ENCODE peak calls at places on chromosomes 16 and 17, in six cellular contexts. X is K562, C is GM23338, I is GM12878, V is HepG2, R is SK-N-SH. Q is an unnamed sample. For H3K79me2, the result is how much of the 10 kb centered on the place peaks cover.

GRCh38 chr17:27578718-27579085 is 52.3 kb upstream of the LGALS9 start:
- DNase-seq in X (peak), C (no peak), I (peak), V (peak), R (no peak), Q (no peak)

GRCh38 chr16:3787924-3788661 is 70.8 kb upstream of the TRAP1 start:
- DNase-seq in X (no peak), C (no peak), I (peak), V (no peak), R (no peak), Q (no peak)

GRCh38 chr16:30990105-30990504 is 5.1 kb downstream of the HSD3B7 start:
- DNase-seq in X (no peak), C (no peak), I (no peak), V (no peak), R (no peak), Q (no peak)

GRCh38 chr17:13540546-13540945 is 61.2 kb downstream of the HS3ST3A1 start:
- DNase-seq in X (no peak), C (no peak), I (no peak), V (no peak), R (no peak), Q (no peak)

GRCh38 chr17:27356091-27356705 is 62.3 kb downstream of the WSB1 start:
- DNase-seq in X (peak), C (no peak), I (no peak), V (no peak), R (no peak), Q (no peak)

GRCh38 chr17:5545051-5545987 is 39.0 kb downstream of the NLRP1 start:
- DNase-seq in X (no peak), C (no peak), I (no peak), V (no peak), R (no peak), Q (no peak)

GRCh38 chr17:562174-562573 is 152.5 kb downstream of the VPS53 start:
- DNase-seq in X (no peak), C (no peak), I (no peak), V (no peak), R (no peak), Q (no peak)

GRCh38 chr16:8936421-8936820 is 27.3 kb downstream of the USP7 start:
- DNase-seq in X (peak), C (peak), I (no peak), V (peak), R (peak), Q (peak)

GRCh38 chr16:2702871-2703745 is 16.9 kb downstream of the PRSS27 start:
- DNase-seq in X (no peak), C (no peak), I (no peak), V (no peak), R (no peak), Q (no peak)

GRCh38 chr16:56898847-56899246 is 33.1 kb upstream of the HERPUD1 start:
- DNase-seq in X (no peak), C (no peak), I (peak), V (no peak), R (no peak), Q (no peak)

GRCh38 chr17:78387982-78388941 is 9.8 kb downstream of the PGS1 start:
- DNase-seq in X (no peak), C (no peak), I (no peak), V (no peak), R (no peak), Q (no peak)

GRCh38 chr16:4494746-4495490 is 18.7 kb downstream of the HMOX2 start:
- DNase-seq in X (no peak), C (no peak), I (no peak), V (no peak), R (no peak), Q (peak)

GRCh38 chr17:36608794-36609497 is 7.6 kb downstream of the MRM1 start:
- DNase-seq in X (peak), C (peak), I (no peak), V (no peak), R (no peak), Q (peak)

GRCh38 chr16:4053663-4054479 is 62.4 kb downstream of the ADCY9 start:
- DNase-seq in X (no peak), C (no peak), I (no peak), V (no peak), R (no peak), Q (peak)

GRCh38 chr17:79808763-79809529 is 12.1 kb upstream of the CBX8 start:
- DNase-seq in X (peak), C (peak), I (no peak), V (peak), R (no peak), Q (peak)

GRCh38 chr17:13510062-13510461 is 91.7 kb downstream of the HS3ST3A1 start:
- DNase-seq in X (peak), C (peak), I (no peak), V (no peak), R (peak), Q (no peak)

GRCh38 chr17:60640503-60640902 is 37.1 kb upstream of the BCAS3 start:
- DNase-seq in X (peak), C (peak), I (no peak), V (peak), R (no peak), Q (no peak)

GRCh38 chr17:28684963-28685362 is 23.0 kb downstream of the SUPT6H start:
- DNase-seq in X (peak), C (no peak), I (no peak), V (peak), R (peak), Q (no peak)

GRCh38 chr16:29664133-29664912 is 1.3 kb downstream of the SPN start:
- DNase-seq in X (peak), C (no peak), I (no peak), V (no peak), R (no peak), Q (no peak)

GRCh38 chr16:71426069-71426879 is 15.6 kb downstream of the TLE7 start:
- DNase-seq in X (peak), C (peak), I (peak), V (peak), R (peak), Q (peak)

GRCh38 chr17:75875940-75876189 is 2.5 kb downstream of the TRIM47 start:
- DNase-seq in X (no peak), C (no peak), I (no peak), V (no peak), R (peak), Q (no peak)

GRCh38 chr16:3478242-3478925 is 16.9 kb downstream of the C16orf90 start:
- DNase-seq in X (no peak), C (no peak), I (no peak), V (no peak), R (no peak), Q (no peak)

GRCh38 chr17:27433521-27433920 is 22.7 kb upstream of the KSR1 start:
- DNase-seq in X (no peak), C (no peak), I (no peak), V (no peak), R (no peak), Q (no peak)

GRCh38 chr17:927611-928461 is 51.7 kb downstream of the NXN start:
- DNase-seq in X (no peak), C (no peak), I (no peak), V (no peak), R (no peak), Q (peak)

GRCh38 chr17:50423553-50424159 is 2.4 kb upstream of the ACSF2 start:
- DNase-seq in X (peak), C (peak), I (no peak), V (peak), R (no peak), Q (peak)

GRCh38 chr17:63859257-63859656 is 14.2 kb downstream of the CSH2 start:
- DNase-seq in X (no peak), C (no peak), I (no peak), V (no peak), R (no peak), Q (no peak)
- H3K79me2 ChIP-seq in X (under half), C (under half), I (under half), V (under half), R (under half), Q (under half)

GRCh38 chr16:49600976-49601375 is 227.4 kb downstream of the C16orf78 start:
- DNase-seq in X (no peak), C (no peak), I (no peak), V (no peak), R (no peak), Q (no peak)

GRCh38 chr16:49598386-49599170 is 225.0 kb downstream of the C16orf78 start:
- DNase-seq in X (no peak), C (no peak), I (peak), V (no peak), R (no peak), Q (no peak)

GRCh38 chr16:49600541-49600940 is 226.9 kb downstream of the C16orf78 start:
- DNase-seq in X (no peak), C (no peak), I (no peak), V (no peak), R (peak), Q (no peak)

GRCh38 chr16:49597796-49598195 is 224.2 kb downstream of the C16orf78 start:
- DNase-seq in X (no peak), C (no peak), I (no peak), V (no peak), R (no peak), Q (no peak)

DNA sequence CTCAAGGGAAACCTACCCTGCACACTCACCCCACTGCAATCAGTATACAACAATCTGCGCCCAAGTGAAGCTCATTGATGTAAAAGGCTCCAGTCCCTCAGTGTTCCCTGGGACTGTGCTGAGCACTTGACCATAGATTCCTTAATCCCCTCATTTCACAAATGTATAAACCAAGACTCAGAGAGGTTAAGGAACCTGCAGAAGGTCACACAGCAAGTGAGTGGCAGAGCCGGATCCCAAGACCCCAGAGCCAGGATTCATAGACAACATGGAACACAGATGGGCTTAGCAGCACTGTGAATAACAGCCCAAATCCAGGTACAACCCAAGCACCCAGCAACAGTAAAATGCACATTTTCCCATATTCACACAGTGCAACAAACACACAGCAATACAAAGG is 225.7 kb downstream of the C16orf78 start:
- DNase-seq in X (no peak), C (no peak), I (no peak), V (no peak), R (no peak), Q (no peak)
- TF ChIP-seq REST in X (no peak), C (no peak), I (no peak), V (no peak), R (no peak), Q (no peak)

GRCh38 chr17:39212841-39213480 is 12.8 kb downstream of the STAC2 start:
- DNase-seq in X (no peak), C (no peak), I (no peak), V (no peak), R (no peak), Q (no peak)
- TF ChIP-seq POLR2AphosphoS5 in X (no peak), C (no peak), I (no peak), V (no peak), R (no peak), Q (no peak)

DNA sequence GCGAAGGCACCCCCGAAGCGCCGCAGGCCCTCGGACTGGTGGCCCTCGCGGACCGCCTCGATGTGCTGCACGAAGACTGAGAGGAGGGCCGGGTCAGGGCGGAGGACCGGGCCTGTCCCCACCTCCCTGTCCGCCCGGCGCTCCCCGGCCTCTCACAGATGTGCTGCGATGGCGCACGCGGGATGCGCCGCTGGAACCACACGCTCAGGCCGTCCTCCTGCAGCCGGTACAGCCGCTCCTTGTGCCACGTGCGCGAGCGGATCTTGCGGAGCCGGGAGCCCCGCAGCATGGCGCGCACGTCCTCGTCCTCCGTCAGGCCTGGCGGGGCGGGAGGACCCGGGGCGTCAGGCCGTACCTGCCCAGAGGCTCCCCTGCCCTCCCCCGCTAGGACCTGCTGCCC is 11.3 kb downstream of the PLCD3 start:
- DNase-seq in X (no peak), C (peak), I (no peak), V (no peak), R (no peak), Q (no peak)
- H3K79me2 ChIP-seq in X (under half), C (under half), I (under half), V (under half), R (under half), Q (under half)

GRCh38 chr16:87957296-87958069 is 6.2 kb downstream of the BANP start:
- DNase-seq in X (no peak), C (no peak), I (no peak), V (no peak), R (no peak), Q (no peak)
- TF ChIP-seq REST in X (no peak), C (no peak), I (no peak), V (no peak), R (no peak), Q (no peak)

DNA sequence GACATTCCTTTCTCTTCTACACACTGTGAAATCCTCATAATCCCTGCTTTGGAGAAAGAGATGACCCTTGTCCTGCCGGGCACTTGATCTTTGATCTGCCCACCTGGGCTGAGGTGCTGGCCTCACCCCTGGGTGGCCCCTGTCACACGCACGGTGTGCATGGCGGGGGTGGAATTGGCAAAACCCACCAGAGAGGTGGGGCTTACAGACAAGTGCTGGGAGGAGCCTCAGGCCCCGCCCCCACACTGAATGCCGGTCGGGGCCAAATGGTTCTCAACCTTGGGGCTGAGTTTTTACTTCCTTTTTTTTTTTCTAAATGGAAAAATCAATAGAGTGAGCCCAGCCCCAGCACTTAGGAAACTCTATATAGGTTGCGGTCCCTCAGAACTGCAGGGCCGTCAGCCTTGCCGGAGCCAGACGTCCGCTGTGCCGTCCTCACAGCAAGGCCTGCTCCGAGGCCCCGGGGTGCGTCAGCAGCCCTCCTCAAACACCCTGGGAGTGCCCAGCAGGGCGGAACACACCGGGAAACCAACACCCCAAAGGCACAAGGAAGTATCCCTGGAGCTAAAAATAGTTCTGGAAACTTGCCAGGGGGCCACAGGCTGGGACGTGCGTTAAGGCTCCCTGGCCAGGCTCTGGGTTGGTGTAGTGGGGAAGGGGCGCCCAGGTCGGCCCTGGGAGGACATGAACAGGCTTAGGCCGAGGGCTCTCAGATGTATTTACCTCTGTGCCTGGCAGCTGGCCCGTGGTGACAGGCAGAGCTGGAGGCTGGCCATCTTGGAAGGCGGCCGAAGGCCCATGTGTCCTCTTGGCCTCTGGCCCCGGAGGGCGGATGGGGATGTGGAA is 11.0 kb downstream of the GPRC5C start:
- DNase-seq in X (peak), C (peak), I (no peak), V (peak), R (peak), Q (peak)
- TF ChIP-seq POLR2AphosphoS5 in X (no peak), C (no peak), I (no peak), V (peak), R (no peak), Q (peak)

GRCh38 chr17:82246365-82247174 is 17.7 kb downstream of the SLC16A3 start:
- DNase-seq in X (no peak), C (no peak), I (no peak), V (no peak), R (peak), Q (no peak)
- H3K79me2 ChIP-seq in X (under half), C (under half), I (under half), V (under half), R (half or more), Q (half or more)

DNA sequence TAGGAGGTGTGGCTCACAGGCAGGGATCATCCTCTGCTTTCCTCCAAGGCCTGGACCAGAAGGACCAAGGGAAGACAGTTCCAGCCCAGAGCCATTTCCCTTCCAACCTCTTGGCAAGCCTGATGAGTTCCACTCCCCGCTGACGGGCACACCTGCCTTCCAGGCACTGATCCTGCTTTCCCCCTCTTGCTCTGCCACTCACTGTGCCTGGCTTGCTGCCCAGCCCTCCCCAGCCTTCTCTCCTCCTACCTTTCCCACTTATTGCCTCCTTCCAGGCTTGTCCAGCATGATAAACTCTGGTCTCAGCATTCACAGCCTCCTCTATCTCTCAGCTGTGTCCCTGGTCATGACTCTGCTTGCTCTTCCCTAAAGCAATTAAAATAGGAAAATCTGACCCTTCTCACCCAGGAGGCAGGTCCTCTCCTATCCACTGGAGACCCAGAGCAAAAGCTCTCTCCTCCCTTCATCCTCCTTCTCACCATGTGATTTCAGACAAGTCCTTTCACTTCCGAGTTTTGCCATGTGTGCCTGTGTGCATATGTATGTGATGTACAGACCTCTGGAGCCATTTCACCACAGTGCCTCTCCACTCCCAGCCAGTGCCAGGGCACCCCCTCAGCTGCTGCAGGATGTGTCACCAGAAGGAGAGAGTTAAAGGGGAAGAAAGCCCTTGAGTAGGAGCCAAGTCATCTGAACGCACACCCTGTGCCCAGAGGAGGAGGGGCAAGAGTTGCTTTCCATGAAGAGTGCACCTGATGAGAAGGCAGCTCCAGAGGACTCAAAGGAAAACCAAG is 13.4 kb upstream of the TMEM170A start:
- DNase-seq in X (no peak), C (no peak), I (no peak), V (no peak), R (no peak), Q (no peak)
- TF ChIP-seq REST in X (no peak), C (no peak), I (no peak), V (no peak), R (no peak), Q (no peak)

DNA sequence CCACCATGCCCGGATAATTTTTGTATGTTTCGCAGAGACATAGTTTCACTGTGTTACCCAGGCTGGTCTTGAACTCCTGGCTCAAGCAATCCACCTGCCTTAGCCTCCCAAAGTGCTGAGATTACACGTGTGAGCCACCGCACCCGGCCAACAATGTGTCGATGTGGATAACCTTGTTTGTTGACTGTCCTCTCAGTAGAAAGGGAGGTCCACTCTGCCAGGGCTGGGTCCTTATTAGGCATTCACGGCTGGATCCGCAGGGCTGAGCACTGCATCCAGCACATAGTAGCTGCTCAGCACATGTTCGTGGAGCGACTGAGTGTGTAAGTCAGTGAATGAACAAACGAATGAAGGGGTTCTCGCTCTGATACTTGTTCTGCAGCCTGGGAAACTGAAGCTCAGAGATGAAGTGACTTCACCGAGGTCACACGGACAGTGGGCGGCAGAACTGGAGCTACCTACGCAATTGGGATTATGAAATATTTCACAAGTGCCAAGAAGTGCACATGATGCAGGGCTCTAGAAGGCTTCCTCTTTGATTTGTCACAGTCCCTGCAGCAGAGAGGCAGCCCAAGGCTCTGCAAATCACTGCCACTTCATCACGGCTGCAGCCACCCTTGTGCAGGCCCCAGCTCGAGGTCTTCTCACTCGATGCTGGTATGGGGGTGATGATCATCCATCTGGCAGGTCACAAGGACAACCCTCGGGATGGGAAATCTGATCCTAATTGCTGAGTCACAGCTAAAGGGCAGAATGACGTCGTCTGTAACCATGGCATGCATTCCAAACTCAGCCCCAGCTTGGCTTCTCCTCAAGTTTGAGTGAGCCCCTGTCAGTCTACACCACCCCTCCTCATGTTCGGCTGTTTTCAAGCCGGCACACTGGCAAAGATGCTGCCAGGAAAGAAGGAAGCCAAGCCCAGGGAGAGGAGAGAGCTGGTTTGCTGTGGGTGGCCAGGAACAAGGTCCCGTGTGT is 28.0 kb upstream of the SNN start:
- DNase-seq in X (peak), C (peak), I (no peak), V (peak), R (no peak), Q (peak)
- TF ChIP-seq POLR2AphosphoS5 in X (no peak), C (no peak), I (no peak), V (no peak), R (no peak), Q (no peak)